ENCODE peak calls at places on chromosomes 12 and 14, in ten cellular contexts. One of them, this sample, is unnamed.

GRCh38 chr14:34826661-34827060 is 48.5 kb downstream of the BAZ1A start:
- DNase-seq in activated B cell treated with CpG ODN at 0.5 μM for 24 hours: no peak
- DNase-seq in transverse colon: no peak
- DNase-seq in astrocyte of the cerebellum: no peak
- DNase-seq in brain microvascular endothelial cell: peak
- DNase-seq in RWPE1: peak
- DNase-seq in H9: no peak
- DNase-seq in foreskin fibroblast: peak
- DNase-seq in Calu3: no peak
- DNase-seq in astrocyte: peak
- DNase-seq in this sample: peak

GRCh38 chr14:106039400-106039799 is 513.0 kb downstream of the TMEM121 start:
- DNase-seq in activated B cell treated with CpG ODN at 0.5 μM for 24 hours: peak
- DNase-seq in transverse colon: peak
- DNase-seq in astrocyte of the cerebellum: no peak
- DNase-seq in brain microvascular endothelial cell: no peak
- DNase-seq in RWPE1: peak
- DNase-seq in H9: no peak
- DNase-seq in foreskin fibroblast: no peak
- DNase-seq in Calu3: peak
- DNase-seq in astrocyte: no peak
- DNase-seq in this sample: peak

GRCh38 chr14:105149146-105149781 is 19.3 kb downstream of the JAG2 start:
- DNase-seq in activated B cell treated with CpG ODN at 0.5 μM for 24 hours: no peak
- DNase-seq in transverse colon: no peak
- DNase-seq in astrocyte of the cerebellum: no peak
- DNase-seq in brain microvascular endothelial cell: no peak
- DNase-seq in RWPE1: no peak
- DNase-seq in H9: no peak
- DNase-seq in foreskin fibroblast: no peak
- DNase-seq in Calu3: no peak
- DNase-seq in astrocyte: no peak
- DNase-seq in this sample: no peak

GRCh38 chr12:124488520-124488919 is 78.9 kb downstream of the NCOR2 start:
- DNase-seq in activated B cell treated with CpG ODN at 0.5 μM for 24 hours: no peak
- DNase-seq in transverse colon: no peak
- DNase-seq in astrocyte of the cerebellum: no peak
- DNase-seq in brain microvascular endothelial cell: no peak
- DNase-seq in RWPE1: no peak
- DNase-seq in H9: no peak
- DNase-seq in foreskin fibroblast: no peak
- DNase-seq in Calu3: no peak
- DNase-seq in astrocyte: no peak
- DNase-seq in this sample: no peak

GRCh38 chr14:104476437-104476836 is 103.1 kb upstream of the C14orf180 start:
- DNase-seq in activated B cell treated with CpG ODN at 0.5 μM for 24 hours: no peak
- DNase-seq in transverse colon: no peak
- DNase-seq in astrocyte of the cerebellum: no peak
- DNase-seq in brain microvascular endothelial cell: no peak
- DNase-seq in RWPE1: no peak
- DNase-seq in H9: no peak
- DNase-seq in foreskin fibroblast: no peak
- DNase-seq in Calu3: no peak
- DNase-seq in astrocyte: no peak
- DNase-seq in this sample: no peak

GRCh38 chr12:115960-116915 is 49.7 kb downstream of the IQSEC3 start:
- DNase-seq in activated B cell treated with CpG ODN at 0.5 μM for 24 hours: no peak
- DNase-seq in transverse colon: no peak
- DNase-seq in astrocyte of the cerebellum: no peak
- DNase-seq in brain microvascular endothelial cell: no peak
- DNase-seq in RWPE1: no peak
- DNase-seq in H9: no peak
- DNase-seq in foreskin fibroblast: no peak
- DNase-seq in Calu3: no peak
- DNase-seq in astrocyte: no peak
- DNase-seq in this sample: no peak

GRCh38 chr14:59897757-59898383 is 22.1 kb upstream of the LRRC9 start:
- DNase-seq in activated B cell treated with CpG ODN at 0.5 μM for 24 hours: no peak
- DNase-seq in transverse colon: peak
- DNase-seq in astrocyte of the cerebellum: peak
- DNase-seq in brain microvascular endothelial cell: peak
- DNase-seq in RWPE1: peak
- DNase-seq in H9: peak
- DNase-seq in foreskin fibroblast: peak
- DNase-seq in Calu3: peak
- DNase-seq in astrocyte: peak
- DNase-seq in this sample: peak

GRCh38 chr14:32478027-32478426 is 148.9 kb downstream of the AKAP6 start:
- DNase-seq in activated B cell treated with CpG ODN at 0.5 μM for 24 hours: no peak
- DNase-seq in transverse colon: no peak
- DNase-seq in astrocyte of the cerebellum: no peak
- DNase-seq in brain microvascular endothelial cell: no peak
- DNase-seq in RWPE1: no peak
- DNase-seq in H9: no peak
- DNase-seq in foreskin fibroblast: peak
- DNase-seq in Calu3: no peak
- DNase-seq in astrocyte: peak
- DNase-seq in this sample: no peak

GRCh38 chr14:102417646-102418045 is 54.9 kb downstream of the TECPR2 start:
- DNase-seq in activated B cell treated with CpG ODN at 0.5 μM for 24 hours: no peak
- DNase-seq in transverse colon: no peak
- DNase-seq in astrocyte of the cerebellum: no peak
- DNase-seq in brain microvascular endothelial cell: no peak
- DNase-seq in RWPE1: no peak
- DNase-seq in H9: peak
- DNase-seq in foreskin fibroblast: no peak
- DNase-seq in Calu3: no peak
- DNase-seq in astrocyte: no peak
- DNase-seq in this sample: no peak

GRCh38 chr14:50798048-50798421 is 32.9 kb downstream of the NIN start:
- DNase-seq in activated B cell treated with CpG ODN at 0.5 μM for 24 hours: no peak
- DNase-seq in transverse colon: no peak
- DNase-seq in astrocyte of the cerebellum: no peak
- DNase-seq in brain microvascular endothelial cell: no peak
- DNase-seq in RWPE1: no peak
- DNase-seq in H9: no peak
- DNase-seq in foreskin fibroblast: no peak
- DNase-seq in Calu3: no peak
- DNase-seq in astrocyte: no peak
- DNase-seq in this sample: no peak

GRCh38 chr12:107221909-107222308 is 128.6 kb upstream of the CRY1 start:
- DNase-seq in activated B cell treated with CpG ODN at 0.5 μM for 24 hours: no peak
- DNase-seq in transverse colon: no peak
- DNase-seq in astrocyte of the cerebellum: no peak
- DNase-seq in brain microvascular endothelial cell: no peak
- DNase-seq in RWPE1: no peak
- DNase-seq in H9: no peak
- DNase-seq in foreskin fibroblast: no peak
- DNase-seq in Calu3: no peak
- DNase-seq in astrocyte: no peak
- DNase-seq in this sample: no peak

GRCh38 chr14:60002819-60003492 is 83.0 kb downstream of the LRRC9 start:
- DNase-seq in activated B cell treated with CpG ODN at 0.5 μM for 24 hours: no peak
- DNase-seq in transverse colon: no peak
- DNase-seq in astrocyte of the cerebellum: no peak
- DNase-seq in brain microvascular endothelial cell: no peak
- DNase-seq in RWPE1: no peak
- DNase-seq in H9: no peak
- DNase-seq in foreskin fibroblast: no peak
- DNase-seq in Calu3: no peak
- DNase-seq in astrocyte: no peak
- DNase-seq in this sample: no peak

GRCh38 chr12:88468546-88468945 is 111.7 kb downstream of the KITLG start:
- DNase-seq in activated B cell treated with CpG ODN at 0.5 μM for 24 hours: no peak
- DNase-seq in transverse colon: no peak
- DNase-seq in astrocyte of the cerebellum: no peak
- DNase-seq in brain microvascular endothelial cell: no peak
- DNase-seq in RWPE1: no peak
- DNase-seq in H9: no peak
- DNase-seq in foreskin fibroblast: no peak
- DNase-seq in Calu3: no peak
- DNase-seq in astrocyte: no peak
- DNase-seq in this sample: no peak

GRCh38 chr12:116263844-116264243 is 13.6 kb downstream of the MED13L start:
- DNase-seq in activated B cell treated with CpG ODN at 0.5 μM for 24 hours: no peak
- DNase-seq in transverse colon: no peak
- DNase-seq in astrocyte of the cerebellum: no peak
- DNase-seq in brain microvascular endothelial cell: no peak
- DNase-seq in RWPE1: no peak
- DNase-seq in H9: no peak
- DNase-seq in foreskin fibroblast: no peak
- DNase-seq in Calu3: no peak
- DNase-seq in astrocyte: no peak
- DNase-seq in this sample: no peak

GRCh38 chr14:54758041-54758440 is 144.6 kb downstream of the GCH1 start:
- DNase-seq in activated B cell treated with CpG ODN at 0.5 μM for 24 hours: no peak
- DNase-seq in transverse colon: peak
- DNase-seq in astrocyte of the cerebellum: no peak
- DNase-seq in brain microvascular endothelial cell: no peak
- DNase-seq in RWPE1: peak
- DNase-seq in H9: no peak
- DNase-seq in foreskin fibroblast: no peak
- DNase-seq in Calu3: no peak
- DNase-seq in astrocyte: no peak
- DNase-seq in this sample: no peak

GRCh38 chr12:27969901-27970390 is 2.6 kb downstream of the PTHLH start:
- DNase-seq in activated B cell treated with CpG ODN at 0.5 μM for 24 hours: no peak
- DNase-seq in transverse colon: peak
- DNase-seq in astrocyte of the cerebellum: no peak
- DNase-seq in brain microvascular endothelial cell: no peak
- DNase-seq in RWPE1: peak
- DNase-seq in H9: peak
- DNase-seq in foreskin fibroblast: peak
- DNase-seq in Calu3: peak
- DNase-seq in astrocyte: peak
- DNase-seq in this sample: peak
- TF ChIP-seq CTCF in activated B cell treated with CpG ODN at 0.5 μM for 24 hours: no peak
- TF ChIP-seq CTCF in transverse colon: no peak
- TF ChIP-seq CTCF in astrocyte of the cerebellum: no peak
- TF ChIP-seq CTCF in brain microvascular endothelial cell: peak
- TF ChIP-seq CTCF in RWPE1: peak
- TF ChIP-seq CTCF in H9: no peak
- TF ChIP-seq CTCF in foreskin fibroblast: no peak
- TF ChIP-seq CTCF in Calu3: no peak
- TF ChIP-seq CTCF in astrocyte: no peak
- TF ChIP-seq CTCF in this sample: peak

GRCh38 chr12:120102189-120103043 is 14.1 kb downstream of the RAB35 start:
- DNase-seq in activated B cell treated with CpG ODN at 0.5 μM for 24 hours: no peak
- DNase-seq in transverse colon: no peak
- DNase-seq in astrocyte of the cerebellum: no peak
- DNase-seq in brain microvascular endothelial cell: no peak
- DNase-seq in RWPE1: no peak
- DNase-seq in H9: no peak
- DNase-seq in foreskin fibroblast: no peak
- DNase-seq in Calu3: no peak
- DNase-seq in astrocyte: no peak
- DNase-seq in this sample: no peak
- TF ChIP-seq CTCF in activated B cell treated with CpG ODN at 0.5 μM for 24 hours: no peak
- TF ChIP-seq CTCF in transverse colon: no peak
- TF ChIP-seq CTCF in astrocyte of the cerebellum: no peak
- TF ChIP-seq CTCF in brain microvascular endothelial cell: no peak
- TF ChIP-seq CTCF in RWPE1: no peak
- TF ChIP-seq CTCF in H9: no peak
- TF ChIP-seq CTCF in foreskin fibroblast: no peak
- TF ChIP-seq CTCF in Calu3: no peak
- TF ChIP-seq CTCF in astrocyte: no peak
- TF ChIP-seq CTCF in this sample: no peak

GRCh38 chr12:2288875-2289274 is 236.1 kb downstream of the CACNA1C start:
- DNase-seq in activated B cell treated with CpG ODN at 0.5 μM for 24 hours: no peak
- DNase-seq in transverse colon: no peak
- DNase-seq in astrocyte of the cerebellum: no peak
- DNase-seq in brain microvascular endothelial cell: no peak
- DNase-seq in RWPE1: no peak
- DNase-seq in H9: no peak
- DNase-seq in foreskin fibroblast: peak
- DNase-seq in Calu3: no peak
- DNase-seq in astrocyte: no peak
- DNase-seq in this sample: no peak
- TF ChIP-seq CTCF in activated B cell treated with CpG ODN at 0.5 μM for 24 hours: no peak
- TF ChIP-seq CTCF in transverse colon: no peak
- TF ChIP-seq CTCF in astrocyte of the cerebellum: no peak
- TF ChIP-seq CTCF in brain microvascular endothelial cell: no peak
- TF ChIP-seq CTCF in RWPE1: no peak
- TF ChIP-seq CTCF in H9: no peak
- TF ChIP-seq CTCF in foreskin fibroblast: no peak
- TF ChIP-seq CTCF in Calu3: no peak
- TF ChIP-seq CTCF in astrocyte: no peak
- TF ChIP-seq CTCF in this sample: no peak

DNA sequence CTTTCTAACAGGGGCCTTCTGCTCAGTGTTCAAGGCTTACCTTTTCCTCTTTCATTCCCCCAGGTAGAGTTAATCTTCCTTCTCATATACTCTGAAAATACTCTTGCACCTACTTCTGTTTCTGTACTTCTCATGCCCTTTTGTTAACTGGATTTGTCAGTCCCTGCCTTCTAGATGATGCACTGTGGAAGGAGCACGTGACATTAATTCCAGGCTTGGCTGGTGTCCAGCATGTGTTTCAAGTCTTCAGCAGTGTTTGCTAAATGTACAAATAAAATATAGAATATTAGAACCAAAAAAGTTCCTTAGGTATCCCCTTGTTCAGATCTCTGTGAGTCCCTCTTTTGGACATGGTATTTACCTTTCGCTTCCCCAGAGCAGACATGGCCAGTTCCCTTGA is 27.9 kb upstream of the EVL start:
- DNase-seq in activated B cell treated with CpG ODN at 0.5 μM for 24 hours: no peak
- DNase-seq in transverse colon: no peak
- DNase-seq in astrocyte of the cerebellum: no peak
- DNase-seq in brain microvascular endothelial cell: no peak
- DNase-seq in RWPE1: no peak
- DNase-seq in H9: no peak
- DNase-seq in foreskin fibroblast: peak
- DNase-seq in Calu3: no peak
- DNase-seq in astrocyte: no peak
- DNase-seq in this sample: peak
- TF ChIP-seq CTCF in activated B cell treated with CpG ODN at 0.5 μM for 24 hours: no peak
- TF ChIP-seq CTCF in transverse colon: no peak
- TF ChIP-seq CTCF in astrocyte of the cerebellum: no peak
- TF ChIP-seq CTCF in brain microvascular endothelial cell: no peak
- TF ChIP-seq CTCF in RWPE1: no peak
- TF ChIP-seq CTCF in H9: no peak
- TF ChIP-seq CTCF in foreskin fibroblast: no peak
- TF ChIP-seq CTCF in Calu3: no peak
- TF ChIP-seq CTCF in astrocyte: no peak
- TF ChIP-seq CTCF in this sample: no peak

GRCh38 chr12:52214421-52214802 is 18.6 kb upstream of the KRT7 start:
- DNase-seq in activated B cell treated with CpG ODN at 0.5 μM for 24 hours: no peak
- DNase-seq in transverse colon: no peak
- DNase-seq in astrocyte of the cerebellum: no peak
- DNase-seq in brain microvascular endothelial cell: no peak
- DNase-seq in RWPE1: no peak
- DNase-seq in H9: no peak
- DNase-seq in foreskin fibroblast: no peak
- DNase-seq in Calu3: peak
- DNase-seq in astrocyte: no peak
- DNase-seq in this sample: no peak
- TF ChIP-seq CTCF in activated B cell treated with CpG ODN at 0.5 μM for 24 hours: no peak
- TF ChIP-seq CTCF in transverse colon: peak
- TF ChIP-seq CTCF in astrocyte of the cerebellum: peak
- TF ChIP-seq CTCF in brain microvascular endothelial cell: peak
- TF ChIP-seq CTCF in RWPE1: no peak
- TF ChIP-seq CTCF in H9: peak
- TF ChIP-seq CTCF in foreskin fibroblast: no peak
- TF ChIP-seq CTCF in Calu3: no peak
- TF ChIP-seq CTCF in astrocyte: peak
- TF ChIP-seq CTCF in this sample: no peak